ENCODE peak calls at places on chromosomes 4 and X, in eight cellular contexts. Z is body of pancreas; Q is HS-5; P is activated CD4-positive, alpha-beta T cell treated with anti-CD3 and anti-CD28 coated beads for 48 hours; V is T-helper 2 cell; M is activated CD4-positive, CD25-positive, alpha-beta regulatory T cell; D is hypothalamus; I is right atrium auricular region. B is an unnamed sample.

GRCh38 chrX:7372843-7373525 is 225.0 kb upstream of the PUDP start:
- DNase-seq in P (no peak), Q (peak; percentile 78), I (no peak), Z (no peak), V (no peak), M (no peak), D (no peak), B (no peak)

GRCh38 chr4:147709999-147710398 is 21.9 kb upstream of the ARHGAP10 start:
- DNase-seq in P (no peak), Q (no peak), D (no peak), V (no peak), M (no peak), I (no peak), Z (no peak), B (no peak)

GRCh38 chrX:53681661-53682060 is 4.9 kb downstream of the HUWE1 start:
- DNase-seq in M (no peak), Q (no peak), I (no peak), Z (no peak), V (peak; percentile 14), P (peak; percentile 28), D (no peak), B (no peak)

GRCh38 chrX:41468647-41469323 is 21.6 kb downstream of the NYX start:
- DNase-seq in P (no peak), M (no peak), Z (no peak), V (no peak), I (no peak), Q (no peak), D (peak; percentile 2), B (peak; percentile 22)

GRCh38 chr4:92629302-92629701 is 325.5 kb downstream of the GRID2 start:
- DNase-seq in D (no peak), M (no peak), Q (no peak), I (no peak), Z (no peak), V (no peak), P (no peak), B (no peak)

GRCh38 chr4:127049506-127049905 is 583.3 kb upstream of the INTU start:
- DNase-seq in D (no peak), P (no peak), I (no peak), Z (no peak), V (no peak), M (no peak), Q (no peak), B (no peak)

GRCh38 chr4:158799856-158800255 is 31.0 kb downstream of the FNIP2 start:
- DNase-seq in Q (no peak), P (no peak), I (no peak), Z (no peak), V (no peak), D (no peak), M (no peak), B (no peak)

GRCh38 chrX:154019061-154019621 is 561 bp downstream of the IRAK1 start:
- DNase-seq in M (no peak), V (peak; percentile 38), P (peak; percentile 39), Z (no peak), D (no peak), I (no peak), Q (no peak), B (no peak)

GRCh38 chrX:46959985-46960700 is 47.9 kb downstream of the JADE3 start:
- DNase-seq in Z (no peak), P (no peak), Q (no peak), I (no peak), M (no peak), V (no peak), D (no peak), B (no peak)

GRCh38 chrX:55143621-55144020 is 54.8 kb downstream of the PAGE2 start:
- DNase-seq in M (no peak), Z (no peak), D (no peak), P (no peak), Q (no peak), I (no peak), V (no peak), B (no peak)

GRCh38 chr4:2900701-2901100 is 57.1 kb downstream of the ADD1 start:
- DNase-seq in M (no peak), I (no peak), P (no peak), Q (no peak), Z (no peak), D (no peak), V (no peak), B (no peak)

GRCh38 chr4:61277785-61278184 is 77.7 kb downstream of the ADGRL3 start:
- DNase-seq in P (no peak), M (no peak), Z (no peak), V (no peak), D (no peak), I (no peak), Q (no peak), B (no peak)

GRCh38 chrX:108225456-108225730 is 133.8 kb downstream of the ATG4A start:
- DNase-seq in P (no peak), M (no peak), Z (no peak), Q (no peak), V (no peak), I (no peak), D (no peak), B (no peak)

GRCh38 chr4:77843628-77844027 is 19.0 kb upstream of the MRPL1 start:
- DNase-seq in P (no peak), Q (no peak), D (no peak), Z (no peak), V (no peak), M (no peak), I (no peak), B (no peak)

GRCh38 chr4:13956947-13957346 is 329.4 kb upstream of the BOD1L1 start:
- DNase-seq in M (no peak), Z (no peak), I (no peak), V (no peak), Q (no peak), D (no peak), P (no peak), B (no peak)

GRCh38 chr4:112214397-112215264 is 17.0 kb upstream of the AP1AR start:
- DNase-seq in Z (no peak), Q (no peak), P (no peak), M (no peak), V (peak; percentile 22), I (no peak), D (no peak), B (no peak)

GRCh38 chr4:3322059-3322550 is 29.3 kb downstream of the RGS12 start:
- DNase-seq in M (no peak), V (no peak), P (no peak), D (peak; percentile 76), Z (no peak), I (peak; percentile 55), Q (no peak), B (no peak)

GRCh38 chr4:2417196-2417764 is 1.2 kb downstream of the ZFYVE28 start:
- DNase-seq in Q (no peak), D (no peak), M (no peak), Z (no peak), I (no peak), V (peak; percentile 57), P (peak; percentile 29), B (no peak)

GRCh38 chr4:113978561-113979156 is 788 bp downstream of the ARSJ start:
- DNase-seq in V (no peak), I (no peak), Q (no peak), M (no peak), P (no peak), D (no peak), Z (no peak), B (peak; percentile 22)

GRCh38 chr4:66911898-66912297 is 633.4 kb downstream of the CENPC start:
- DNase-seq in M (no peak), D (no peak), Q (peak; percentile 64), P (no peak), V (no peak), I (no peak), Z (no peak), B (no peak)

B was measured in testis.